ENCODE peak calls at places on chromosome 13, in four cellular contexts. H is cardiac muscle cell; M is head of caudate nucleus; U is stimulated activated CD8-positive, alpha-beta memory T cell treated with anti-CD3 and anti-CD28 coated beads, Interleukin-4, amount 100 ng/mL, for 24 hours. O is an unnamed sample.

GRCh38 chr13:33310245-33311038 is 24.9 kb upstream of the STARD13 start:
- DNase-seq in M (no peak), H (no peak), U (no peak), O (no peak)

GRCh38 chr13:69418319-69418718 is 689.3 kb upstream of the ATXN8OS start:
- DNase-seq in U (no peak), M (no peak), H (no peak), O (no peak)

GRCh38 chr13:33512880-33513554 is 227.5 kb upstream of the STARD13 start:
- DNase-seq in U (no peak), M (no peak), H (no peak), O (no peak)

GRCh38 chr13:71866173-71867091 is 572 bp downstream of the DACH1 start:
- DNase-seq in M (peak; percentile 15), H (peak; percentile 14), U (no peak), O (peak; percentile 15)

GRCh38 chr13:108961542-108962125 is 332.2 kb downstream of the MYO16 start:
- DNase-seq in H (peak; percentile 71), M (no peak), U (no peak), O (no peak)

GRCh38 chr13:23679214-23679613 is 109.0 kb downstream of the TNFRSF19 start:
- DNase-seq in H (peak; percentile 53), U (no peak), M (no peak), O (no peak)

GRCh38 chr13:78589206-78589605 is 14.1 kb downstream of the POU4F1 start:
- DNase-seq in U (no peak), M (no peak), H (peak; percentile 44), O (no peak)

GRCh38 chr13:70171151-70171550 is 62.9 kb upstream of the KLHL1 start:
- DNase-seq in M (no peak), U (no peak), H (no peak), O (no peak)

GRCh38 chr13:78197231-78197630 is 278.6 kb upstream of the EDNRB start:
- DNase-seq in U (no peak), M (no peak), H (no peak), O (no peak)

GRCh38 chr13:109869312-109870237 is 83.2 kb upstream of the IRS2 start:
- DNase-seq in M (peak; percentile 60), H (peak; percentile 84), U (peak; percentile 18), O (peak; percentile 92)

GRCh38 chr13:65677906-65678305 is 1552.2 kb downstream of the PCDH9 start:
- DNase-seq in U (no peak), M (no peak), H (peak; percentile 51), O (no peak)